ENCODE peak calls at places on chromosome 16, in six cellular contexts. S, X, Z, G, C and I are unnamed samples.

GRCh38 chr16:89709166-89709565 is 7.7 kb upstream of the SPATA2L start:
- DNase-seq in S (no peak), X (no peak), Z (no peak), G (peak; percentile 56), C (no peak), I (no peak)

GRCh38 chr16:84724619-84725307 is 25.0 kb downstream of the USP10 start:
- DNase-seq in S (no peak), X (no peak), Z (no peak), G (no peak), C (no peak), I (no peak)

GRCh38 chr16:14564881-14565687 is 65.0 kb downstream of the PARN start:
- DNase-seq in S (no peak), X (no peak), Z (peak; percentile 32), G (no peak), C (no peak), I (peak; percentile 34)

GRCh38 chr16:18800674-18801196 is 614 bp downstream of the ARL6IP1 start:
- DNase-seq in S (no peak), X (no peak), Z (no peak), G (peak; percentile 44), C (no peak), I (no peak)

GRCh38 chr16:26672206-26672605 is 394.5 kb upstream of the C16orf82 start:
- DNase-seq in S (no peak), X (no peak), Z (no peak), G (peak; percentile 12), C (no peak), I (no peak)

GRCh38 chr16:82728901-82729300 is 102.1 kb downstream of the CDH13 start:
- DNase-seq in S (no peak), X (no peak), Z (no peak), G (no peak), C (no peak), I (no peak)

GRCh38 chr16:11884035-11884434 is 31.7 kb downstream of the GSPT1 start:
- DNase-seq in S (no peak), X (no peak), Z (no peak), G (no peak), C (no peak), I (no peak)

GRCh38 chr16:30063278-30063892 is 2.2 kb upstream of the ALDOA start:
- DNase-seq in S (no peak), X (no peak), Z (no peak), G (no peak), C (no peak), I (no peak)

GRCh38 chr16:64437706-64438329 is 684.0 kb downstream of the CDH11 start:
- DNase-seq in S (no peak), X (no peak), Z (no peak), G (no peak), C (no peak), I (no peak)

GRCh38 chr16:58448890-58449289 is 51.1 kb upstream of the NDRG4 start:
- DNase-seq in S (no peak), X (no peak), Z (no peak), G (no peak), C (no peak), I (no peak)

GRCh38 chr16:83002351-83003334 is 375.9 kb downstream of the CDH13 start:
- DNase-seq in S (no peak), X (no peak), Z (no peak), G (peak; percentile 7), C (peak; percentile 16), I (no peak)

GRCh38 chr16:52460652-52461172 is 86.2 kb downstream of the TOX3 start:
- DNase-seq in S (no peak), X (no peak), Z (no peak), G (no peak), C (no peak), I (no peak)

GRCh38 chr16:85673529-85674417 is 15.0 kb downstream of the GINS2 start:
- DNase-seq in S (peak; percentile 30), X (no peak), Z (peak; percentile 40), G (no peak), C (no peak), I (no peak)